ENCODE peak calls at places on chromosomes 11 and 22, in five cellular contexts. Q is HCT116, I is HL-60, S is A549, A is K562. Y is an unnamed sample.

GRCh38 chr11:29629281-29629680 is 387.5 kb downstream of the KCNA4 start:
- DNase-seq in Q (no peak), I (no peak), S (no peak), A (no peak), Y (no peak)

GRCh38 chr11:72833083-72833733 is 19.0 kb downstream of the ATG16L2 start:
- DNase-seq in Q (no peak), I (no peak), S (no peak), A (no peak), Y (no peak)

GRCh38 chr22:33658775-33659174 is 261.5 kb downstream of the LARGE1 start:
- DNase-seq in Q (no peak), I (no peak), S (no peak), A (no peak), Y (no peak)

GRCh38 chr22:31937328-31937727 is 7.0 kb upstream of the YWHAH start:
- DNase-seq in Q (no peak), I (no peak), S (no peak), A (peak; percentile 88), Y (no peak)

GRCh38 chr11:27717377-27717776 is 17.1 kb upstream of the BDNF start:
- DNase-seq in Q (no peak), I (no peak), S (peak; percentile 58), A (no peak), Y (peak; percentile 25)

GRCh38 chr22:17201285-17201945 is 17.8 kb downstream of the ADA2 start:
- DNase-seq in Q (no peak), I (no peak), S (no peak), A (peak; percentile 30), Y (peak; percentile 65)

GRCh38 chr11:44158384-44158783 is 62.9 kb downstream of the EXT2 start:
- DNase-seq in Q (no peak), I (no peak), S (no peak), A (no peak), Y (no peak)

GRCh38 chr11:132072044-132072879 is 701.8 kb downstream of the NTM start:
- DNase-seq in Q (no peak), I (no peak), S (no peak), A (no peak), Y (no peak)

GRCh38 chr22:17969732-17970131 is 54.6 kb downstream of the MICAL3 start:
- DNase-seq in Q (no peak), I (no peak), S (peak; percentile 58), A (no peak), Y (no peak)

GRCh38 chr11:19772480-19772879 is 59.8 kb downstream of the NAV2 start:
- DNase-seq in Q (no peak), I (no peak), S (no peak), A (no peak), Y (peak; percentile 93)

GRCh38 chr11:66051371-66051765 is 796 bp upstream of the SF3B2 start:
- DNase-seq in Q (no peak), I (no peak), S (no peak), A (no peak), Y (no peak)

GRCh38 chr22:45934659-45935341 is 42.2 kb downstream of the WNT7B start:
- DNase-seq in Q (peak; percentile 93), I (no peak), S (peak; percentile 85), A (no peak), Y (no peak)

GRCh38 chr11:96205460-96205809 is 137.6 kb downstream of the MAML2 start:
- DNase-seq in Q (no peak), I (no peak), S (no peak), A (no peak), Y (no peak)

GRCh38 chr11:65560555-65561418 is 2.6 kb upstream of the LTBP3 start:
- DNase-seq in Q (no peak), I (no peak), S (peak; percentile 74), A (no peak), Y (peak; percentile 83)

GRCh38 chr11:47056261-47056915 is 119.8 kb downstream of the CSTPP1 start:
- DNase-seq in Q (no peak), I (no peak), S (no peak), A (peak; percentile 84), Y (no peak)

GRCh38 chr11:121452609-121453150 is at the start of gene SORL1-AS1:
- DNase-seq in Q (no peak), I (no peak), S (peak; percentile 12), A (no peak), Y (peak; percentile 54)

GRCh38 chr11:60982184-60982583 is 10.7 kb downstream of the CD6 start:
- DNase-seq in Q (no peak), I (no peak), S (no peak), A (no peak), Y (no peak)

GRCh38 chr11:117933930-117934329 is 4.7 kb upstream of the TMPRSS13 start:
- DNase-seq in Q (no peak), I (no peak), S (no peak), A (no peak), Y (peak; percentile 33)

GRCh38 chr22:49934144-49934890 is 15.9 kb downstream of the CRELD2 start:
- DNase-seq in Q (no peak), I (no peak), S (no peak), A (peak; percentile 64), Y (no peak)

GRCh38 chr22:25143161-25144076 is 56.2 kb upstream of the CRYBB3 start:
- DNase-seq in Q (no peak), I (no peak), S (no peak), A (no peak), Y (no peak)

GRCh38 chr22:31177420-31178162 is 17.6 kb downstream of the RNF185 start:
- DNase-seq in Q (no peak), I (no peak), S (no peak), A (no peak), Y (no peak)

GRCh38 chr11:73272680-73273038 is 521 bp downstream of the P2RY6 start:
- DNase-seq in Q (no peak), I (no peak), S (no peak), A (no peak), Y (no peak)

GRCh38 chr11:46684364-46684763 is 16.1 kb downstream of the ARHGAP1 start:
- DNase-seq in Q (no peak), I (no peak), S (no peak), A (no peak), Y (no peak)

DNA sequence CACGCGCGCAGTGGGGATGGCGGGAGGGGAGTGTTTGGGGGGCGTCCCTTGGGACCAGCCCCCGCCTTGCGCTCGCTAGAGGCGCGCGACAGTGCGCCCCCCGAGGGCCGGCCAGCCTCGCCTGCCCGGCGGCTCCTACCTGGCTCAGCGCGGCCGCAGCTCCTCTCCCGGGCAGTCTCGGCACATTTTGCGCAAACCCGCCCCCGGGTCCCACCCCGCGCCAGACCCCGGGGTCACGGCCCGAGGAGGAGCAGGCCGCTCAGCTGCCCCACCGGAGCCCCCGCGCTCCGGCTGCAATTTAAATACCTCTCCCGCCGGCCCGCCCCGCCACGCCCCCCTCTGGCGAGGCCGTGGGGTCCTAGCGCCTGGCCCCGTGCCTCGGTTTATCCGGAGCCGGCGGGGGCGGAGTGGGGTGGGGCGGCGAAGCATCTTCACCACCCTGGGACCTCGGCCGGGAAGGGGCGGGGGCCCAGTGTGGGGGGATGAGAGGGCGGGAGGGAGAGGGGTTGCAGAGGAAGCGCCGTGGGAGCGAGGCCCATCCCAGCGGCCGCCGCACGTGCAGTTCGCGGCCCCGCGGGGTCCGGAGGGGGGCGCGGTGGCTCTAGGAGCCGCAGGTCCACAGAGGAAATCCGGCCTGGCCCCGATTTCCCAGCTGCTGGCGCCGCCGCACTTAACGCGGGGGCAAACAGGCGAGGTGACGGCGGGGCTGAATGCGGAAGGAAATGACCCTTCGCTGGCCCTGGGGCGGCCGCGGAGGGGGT is at the start of gene LRRC32:
- DNase-seq in Q (no peak), I (no peak), S (no peak), A (peak; percentile 36), Y (peak; percentile 62)
- H3K27ac ChIP-seq in Q (no peak within 1 kb of the TSS), I (no peak within 1 kb of the TSS), S (peak within 1 kb of the TSS; percentile 57), A (no peak within 1 kb of the TSS), Y (no peak within 1 kb of the TSS)

GRCh38 chr11:22192289-22192641 is 620 bp upstream of the ANO5 start:
- DNase-seq in Q (no peak), I (no peak), S (peak; percentile 66), A (peak; percentile 21), Y (peak; percentile 84)

GRCh38 chr11:22192642-22193347 is at the start of gene ANO5:
- DNase-seq in Q (no peak), I (peak; percentile 5), S (peak; percentile 71), A (peak; percentile 42), Y (peak; percentile 81)

GRCh38 chr11:22190827-22191463 is 1.9 kb upstream of the ANO5 start:
- DNase-seq in Q (no peak), I (no peak), S (no peak), A (no peak), Y (no peak)

GRCh38 chr11:22194907-22195306 is 2.0 kb downstream of the ANO5 start:
- DNase-seq in Q (no peak), I (no peak), S (no peak), A (no peak), Y (no peak)

DNA sequence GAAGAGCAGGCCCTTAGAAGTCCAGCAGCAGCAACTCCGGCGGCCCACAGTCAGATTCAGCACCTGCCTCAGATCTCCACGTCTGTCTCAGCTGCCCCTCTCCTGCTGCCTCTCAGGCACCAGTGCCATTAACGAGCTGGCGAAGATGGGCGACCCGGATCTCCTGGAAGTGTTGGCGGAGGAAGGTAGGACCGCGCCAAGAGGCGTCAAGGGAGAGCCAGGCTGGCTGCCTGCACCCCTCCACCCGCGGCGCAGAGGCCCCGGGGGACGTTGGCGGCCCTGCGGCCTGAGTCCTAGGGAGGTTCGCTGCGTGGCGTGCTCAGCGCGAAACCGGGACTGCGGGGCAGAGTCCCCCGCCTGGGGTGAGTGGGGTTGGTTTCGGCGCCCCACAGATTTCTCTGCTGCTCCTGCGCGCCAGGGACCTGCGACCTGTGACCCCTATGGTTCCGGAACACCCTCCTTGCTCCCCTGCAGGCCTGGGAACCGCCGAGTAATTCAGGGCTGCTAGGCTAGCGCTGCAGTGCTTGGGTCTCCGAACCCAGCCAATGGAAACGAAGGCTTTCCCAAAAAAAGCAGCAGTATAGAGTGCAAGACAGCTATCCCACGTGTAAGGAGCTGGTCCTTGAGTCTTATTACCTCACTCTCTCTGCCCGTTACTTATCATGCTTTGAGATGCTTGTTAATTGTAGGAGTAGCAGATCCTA is 615 bp downstream of the ANO5 start:
- DNase-seq in Q (no peak), I (no peak), S (peak; percentile 30), A (peak; percentile 6), Y (peak; percentile 77)
- TF ChIP-seq REST in Q (no peak), I (no peak), S (no peak), A (no peak), Y (no peak)

DNA sequence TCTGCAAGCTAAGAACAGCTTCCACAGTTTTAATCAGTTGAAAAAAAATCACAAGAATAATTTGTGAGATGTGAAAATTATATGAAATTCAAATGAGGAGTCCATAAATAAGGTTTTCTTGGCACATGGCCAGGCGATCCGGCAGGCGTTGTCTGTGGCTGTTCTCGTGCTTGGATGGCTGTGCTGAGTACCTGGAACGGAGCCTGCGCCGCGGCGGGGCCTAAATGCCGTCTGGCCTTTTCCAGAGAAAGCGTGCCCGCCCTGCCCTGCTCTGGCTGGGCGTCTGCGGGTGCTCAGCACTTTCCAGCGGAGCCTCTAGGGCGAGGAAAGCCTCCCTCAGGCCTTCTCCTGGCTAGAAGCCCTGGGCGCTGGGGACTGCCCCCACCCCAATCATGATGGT is 41.8 kb downstream of the OSBPL5 start:
- DNase-seq in Q (no peak), I (no peak), S (no peak), A (no peak), Y (no peak)
- H3K27ac ChIP-seq in Q (peak overlapping the region; percentile 14), I (no peak overlapping the region), S (no peak overlapping the region), A (no peak overlapping the region), Y (no peak overlapping the region)

GRCh38 chr11:33490842-33491370 is 209.7 kb downstream of the C11orf91 start:
- DNase-seq in Q (no peak), I (no peak), S (no peak), A (no peak), Y (no peak)
- TF ChIP-seq REST in Q (no peak), I (no peak), S (no peak), A (no peak), Y (no peak)

Y was measured in GM23338.